ENCODE peak calls at places on chromosomes 5 and 9, in five cellular contexts. F, G, C, I and O are unnamed samples.

GRCh38 chr9:77015291-77016048 is 4.0 kb upstream of the FOXB2 start:
- DNase-seq in F (no peak), G (no peak), C (no peak), I (peak), O (no peak)

GRCh38 chr5:144017119-144017518 is 153.3 kb downstream of the YIPF5 start:
- DNase-seq in F (no peak), G (no peak), C (no peak), I (no peak), O (no peak)

GRCh38 chr5:132190161-132190817 is 37.4 kb downstream of the P4HA2 start:
- DNase-seq in F (no peak), G (peak), C (peak), I (peak), O (peak)

GRCh38 chr5:119302916-119303897 is 52.6 kb upstream of the TNFAIP8 start:
- DNase-seq in F (no peak), G (no peak), C (peak), I (no peak), O (no peak)

GRCh38 chr9:135049460-135049859 is 38.0 kb upstream of the OLFM1 start:
- DNase-seq in F (no peak), G (no peak), C (no peak), I (no peak), O (no peak)

GRCh38 chr9:24698864-24699518 is 153.3 kb upstream of the IZUMO3 start:
- DNase-seq in F (no peak), G (no peak), C (no peak), I (peak), O (no peak)

GRCh38 chr9:125537442-125538091 is 169.4 kb downstream of the MAPKAP1 start:
- DNase-seq in F (no peak), G (no peak), C (no peak), I (no peak), O (no peak)

GRCh38 chr9:136318769-136319241 is 8.5 kb upstream of the GPSM1 start:
- DNase-seq in F (no peak), G (no peak), C (no peak), I (no peak), O (no peak)

GRCh38 chr9:130935660-130936271 is 3.3 kb downstream of the FIBCD1 start:
- DNase-seq in F (no peak), G (no peak), C (no peak), I (no peak), O (no peak)

GRCh38 chr5:140565024-140565779 is 574 bp downstream of the SLC35A4 start:
- DNase-seq in F (no peak), G (no peak), C (peak), I (no peak), O (no peak)

GRCh38 chr9:79695531-79696218 is 123.9 kb downstream of the TLE4 start:
- DNase-seq in F (no peak), G (no peak), C (no peak), I (no peak), O (no peak)

GRCh38 chr5:165457854-165458481 is 1952.5 kb downstream of the MAT2B start:
- DNase-seq in F (no peak), G (no peak), C (peak), I (peak), O (no peak)

GRCh38 chr5:142472306-142472951 is 147.6 kb upstream of the SPRY4 start:
- DNase-seq in F (no peak), G (peak), C (peak), I (no peak), O (no peak)

GRCh38 chr5:54822331-54822700 is 163.1 kb downstream of the ESM1 start:
- DNase-seq in F (no peak), G (no peak), C (no peak), I (no peak), O (no peak)

GRCh38 chr5:143646961-143647360 is 165.0 kb upstream of the HMHB1 start:
- DNase-seq in F (no peak), G (no peak), C (no peak), I (no peak), O (no peak)

GRCh38 chr9:111597852-111598729 is 1.4 kb downstream of the PTGR1 start:
- DNase-seq in F (peak), G (peak), C (peak), I (peak), O (peak)

GRCh38 chr9:131394464-131395026 is 659 bp downstream of the PRRC2B start:
- DNase-seq in F (no peak), G (no peak), C (peak), I (peak), O (peak)

GRCh38 chr5:53010819-53011218 is 21.7 kb downstream of the ITGA2 start:
- DNase-seq in F (no peak), G (no peak), C (no peak), I (no peak), O (no peak)

GRCh38 chr9:19940808-19941207 is 152.0 kb upstream of the SLC24A2 start:
- DNase-seq in F (no peak), G (no peak), C (no peak), I (no peak), O (no peak)

GRCh38 chr9:20395671-20396070 is 226.6 kb downstream of the MLLT3 start:
- DNase-seq in F (no peak), G (no peak), C (no peak), I (no peak), O (peak)

GRCh38 chr5:142364251-142365145 is 39.7 kb upstream of the SPRY4 start:
- DNase-seq in F (no peak), G (no peak), C (no peak), I (peak), O (no peak)

GRCh38 chr5:71651554-71651953 is 64.4 kb downstream of the MCCC2 start:
- DNase-seq in F (no peak), G (no peak), C (no peak), I (no peak), O (peak)

GRCh38 chr5:135593141-135593540 is 14.3 kb upstream of the CXCL14 start:
- DNase-seq in F (no peak), G (no peak), C (no peak), I (no peak), O (no peak)

GRCh38 chr5:115962565-115963402 is 509 bp downstream of the LVRN start:
- DNase-seq in F (no peak), G (no peak), C (peak), I (peak), O (no peak)

GRCh38 chr5:137808503-137809135 is 54.5 kb upstream of the HNRNPA0 start:
- DNase-seq in F (no peak), G (no peak), C (peak), I (no peak), O (no peak)

GRCh38 chr9:137590469-137591383 is at the start of gene ZMYND19:
- DNase-seq in F (peak), G (peak), C (peak), I (peak), O (peak)

GRCh38 chr9:88258587-88258986 is 120.3 kb upstream of the SPATA31C2 start:
- DNase-seq in F (peak), G (no peak), C (peak), I (no peak), O (no peak)

GRCh38 chr9:27528886-27529315 is 713 bp downstream of the MOB3B start:
- DNase-seq in F (no peak), G (no peak), C (peak), I (peak), O (peak)

GRCh38 chr9:90010793-90011192 is 406.0 kb downstream of the GADD45G start:
- DNase-seq in F (no peak), G (no peak), C (no peak), I (no peak), O (no peak)

GRCh38 chr9:90003046-90003355 is 398.2 kb downstream of the GADD45G start:
- DNase-seq in F (no peak), G (no peak), C (no peak), I (no peak), O (no peak)

GRCh38 chr9:90005388-90005787 is 400.6 kb downstream of the GADD45G start:
- DNase-seq in F (no peak), G (no peak), C (no peak), I (no peak), O (no peak)

GRCh38 chr9:90009447-90009846 is 404.6 kb downstream of the GADD45G start:
- DNase-seq in F (no peak), G (no peak), C (no peak), I (no peak), O (no peak)

GRCh38 chr9:90007516-90008430 is 403.0 kb downstream of the GADD45G start:
- DNase-seq in F (no peak), G (no peak), C (peak), I (peak), O (no peak)
- H3K4me3 ChIP-seq in F (no peak), G (no peak), C (peak), I (no peak), O (no peak)

GRCh38 chr9:123191260-123191659 is 77.1 kb downstream of the STRBP start:
- DNase-seq in F (no peak), G (no peak), C (no peak), I (peak), O (no peak)

GRCh38 chr9:123191660-123192059 is 76.7 kb downstream of the STRBP start:
- DNase-seq in F (no peak), G (no peak), C (peak), I (peak), O (no peak)

DNA sequence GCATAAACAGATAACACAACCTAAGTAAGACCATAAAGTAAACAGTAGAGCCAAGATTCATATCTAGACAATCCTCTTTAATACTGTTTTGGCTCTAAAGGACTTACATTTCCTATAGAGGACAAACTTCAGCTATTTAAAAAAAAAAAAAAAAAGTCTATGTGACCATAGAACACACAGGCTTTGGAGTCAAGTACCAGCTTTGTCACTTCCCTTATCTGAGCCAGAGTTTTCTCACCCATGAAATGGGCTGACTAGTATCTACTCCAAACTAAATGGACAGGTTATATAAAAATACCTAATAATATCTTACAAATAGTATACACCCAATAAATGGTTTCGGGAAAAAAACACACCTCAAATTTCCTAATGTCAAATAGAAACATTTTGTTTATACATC is 81.3 kb downstream of the STRBP start:
- DNase-seq in F (no peak), G (no peak), C (no peak), I (no peak), O (no peak)
- H3K27ac ChIP-seq in F (no peak), G (no peak), C (no peak), I (no peak), O (no peak)

DNA sequence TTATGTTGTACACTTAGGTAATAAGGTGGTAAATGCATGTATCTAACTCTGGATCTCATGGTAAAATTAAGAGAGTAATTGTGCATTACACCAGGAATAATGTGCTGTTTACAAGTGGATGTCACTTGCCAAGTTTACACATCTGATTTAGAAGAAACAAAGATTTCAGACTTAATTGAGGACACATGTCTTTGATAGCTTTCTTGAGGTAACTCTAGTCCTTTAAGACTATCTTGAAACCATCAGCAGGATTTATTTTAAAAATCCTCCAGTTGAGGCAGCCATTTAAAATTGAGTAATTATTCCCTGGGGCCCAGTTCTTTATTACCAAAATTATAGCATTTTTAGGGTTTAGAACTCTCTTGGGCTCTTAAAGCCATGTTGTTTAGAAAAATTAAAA is 70.9 kb downstream of the ZSWIM6 start:
- DNase-seq in F (no peak), G (no peak), C (no peak), I (no peak), O (no peak)
- H3K4me3 ChIP-seq in F (no peak), G (no peak), C (no peak), I (no peak), O (no peak)

GRCh38 chr5:134129411-134130238 is 15.1 kb downstream of the TCF7 start:
- DNase-seq in F (no peak), G (no peak), C (no peak), I (no peak), O (peak)

GRCh38 chr5:134132372-134133212 is 18.1 kb downstream of the TCF7 start:
- DNase-seq in F (no peak), G (no peak), C (no peak), I (peak), O (peak)

GRCh38 chr5:134130239-134130945 is 15.9 kb downstream of the TCF7 start:
- DNase-seq in F (no peak), G (no peak), C (no peak), I (no peak), O (no peak)

GRCh38 chr5:134131578-134132350 is 17.3 kb downstream of the TCF7 start:
- DNase-seq in F (no peak), G (no peak), C (no peak), I (no peak), O (no peak)

GRCh38 chr5:134131165-134131564 is 16.7 kb downstream of the TCF7 start:
- DNase-seq in F (no peak), G (no peak), C (no peak), I (no peak), O (no peak)
- H3K27ac ChIP-seq in F (no peak), G (no peak), C (no peak), I (no peak), O (peak)

GRCh38 chr5:139393497-139394122 is 1.3 kb downstream of the PROB1 start:
- DNase-seq in F (no peak), G (no peak), C (no peak), I (peak), O (no peak)

GRCh38 chr5:139394654-139395566 is at the start of gene PROB1:
- DNase-seq in F (no peak), G (no peak), C (peak), I (peak), O (no peak)

GRCh38 chr5:139392678-139393496 is 2.0 kb downstream of the PROB1 start:
- DNase-seq in F (peak), G (peak), C (peak), I (peak), O (peak)

GRCh38 chr5:139395844-139396640 is 1.1 kb upstream of the PROB1 start:
- DNase-seq in F (no peak), G (no peak), C (peak), I (no peak), O (no peak)

GRCh38 chr5:139394123-139394653 is 716 bp downstream of the PROB1 start:
- DNase-seq in F (no peak), G (no peak), C (peak), I (peak), O (peak)
- H3K4me3 ChIP-seq in F (peak), G (no peak), C (peak), I (peak), O (peak)

GRCh38 chr9:16544842-16545241 is 325.6 kb downstream of the BNC2 start:
- DNase-seq in F (no peak), G (no peak), C (no peak), I (no peak), O (no peak)

GRCh38 chr9:16543691-16544090 is 326.8 kb downstream of the BNC2 start:
- DNase-seq in F (no peak), G (no peak), C (no peak), I (no peak), O (no peak)

GRCh38 chr9:16542290-16542689 is 328.2 kb downstream of the BNC2 start:
- DNase-seq in F (no peak), G (no peak), C (no peak), I (no peak), O (no peak)

GRCh38 chr9:16543225-16543624 is 327.2 kb downstream of the BNC2 start:
- DNase-seq in F (no peak), G (no peak), C (no peak), I (no peak), O (no peak)

DNA sequence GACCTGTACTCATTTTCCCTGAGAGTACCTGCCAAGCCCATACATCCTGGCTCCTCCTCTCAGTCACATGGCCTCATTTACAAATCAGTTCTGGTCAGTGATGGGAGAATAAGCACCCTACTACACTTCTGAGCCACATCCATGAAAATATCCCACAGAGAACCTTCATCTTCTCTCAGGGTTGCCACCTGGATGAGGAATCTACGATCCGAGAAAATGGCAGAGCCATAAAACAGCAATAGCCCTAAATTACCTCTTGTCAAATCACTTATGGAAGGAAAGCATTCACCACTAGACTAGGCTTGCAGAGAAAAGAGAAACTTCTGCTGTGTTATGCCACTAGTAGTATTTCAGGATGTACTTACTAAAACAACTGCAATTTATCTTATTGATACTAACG is 324.8 kb downstream of the BNC2 start:
- DNase-seq in F (no peak), G (no peak), C (no peak), I (no peak), O (no peak)
- H3K27ac ChIP-seq in F (no peak), G (no peak), C (no peak), I (no peak), O (no peak)